ENCODE peak calls at places on chromosomes 5 and 9, in eight cellular contexts. One of them, this sample, is unnamed.

GRCh38 chr9:120474579-120475243 is 105.3 kb downstream of the CDK5RAP2 start:
- DNase-seq in dorsolateral prefrontal cortex: no peak
- DNase-seq in WERI-Rb-1: no peak
- DNase-seq in Peyer's patch: no peak
- DNase-seq in esophagus muscularis mucosa: peak; percentile 24
- DNase-seq in colonic mucosa: no peak
- DNase-seq in tibial nerve: no peak
- DNase-seq in brain microvascular endothelial cell: no peak
- DNase-seq in this sample: no peak

GRCh38 chr5:111954516-111955337 is 197.7 kb upstream of the NREP start:
- DNase-seq in tibial nerve: no peak
- DNase-seq in WERI-Rb-1: no peak
- DNase-seq in esophagus muscularis mucosa: no peak
- DNase-seq in dorsolateral prefrontal cortex: no peak
- DNase-seq in colonic mucosa: no peak
- DNase-seq in brain microvascular endothelial cell: peak; percentile 42
- DNase-seq in Peyer's patch: no peak
- DNase-seq in this sample: no peak

GRCh38 chr5:2746642-2747041 is 4.8 kb downstream of the IRX2 start:
- DNase-seq in dorsolateral prefrontal cortex: no peak
- DNase-seq in colonic mucosa: no peak
- DNase-seq in brain microvascular endothelial cell: no peak
- DNase-seq in esophagus muscularis mucosa: peak; percentile 53
- DNase-seq in Peyer's patch: no peak
- DNase-seq in tibial nerve: no peak
- DNase-seq in WERI-Rb-1: no peak
- DNase-seq in this sample: no peak

GRCh38 chr9:28166179-28166578 is 592.9 kb upstream of the C9orf72 start:
- DNase-seq in WERI-Rb-1: no peak
- DNase-seq in colonic mucosa: no peak
- DNase-seq in Peyer's patch: no peak
- DNase-seq in tibial nerve: no peak
- DNase-seq in esophagus muscularis mucosa: no peak
- DNase-seq in brain microvascular endothelial cell: peak; percentile 42
- DNase-seq in dorsolateral prefrontal cortex: no peak
- DNase-seq in this sample: no peak

GRCh38 chr5:136781464-136781863 is 416.1 kb upstream of the TRPC7 start:
- DNase-seq in tibial nerve: no peak
- DNase-seq in esophagus muscularis mucosa: no peak
- DNase-seq in WERI-Rb-1: no peak
- DNase-seq in brain microvascular endothelial cell: no peak
- DNase-seq in Peyer's patch: no peak
- DNase-seq in colonic mucosa: no peak
- DNase-seq in dorsolateral prefrontal cortex: no peak
- DNase-seq in this sample: peak; percentile 52

GRCh38 chr9:112535811-112536210 is 49.2 kb downstream of the KIAA1958 start:
- DNase-seq in brain microvascular endothelial cell: peak; percentile 62
- DNase-seq in colonic mucosa: no peak
- DNase-seq in Peyer's patch: no peak
- DNase-seq in dorsolateral prefrontal cortex: no peak
- DNase-seq in esophagus muscularis mucosa: no peak
- DNase-seq in tibial nerve: no peak
- DNase-seq in WERI-Rb-1: no peak
- DNase-seq in this sample: no peak

GRCh38 chr5:76475358-76475757 is 72.3 kb downstream of the IQGAP2 start:
- DNase-seq in tibial nerve: no peak
- DNase-seq in dorsolateral prefrontal cortex: no peak
- DNase-seq in WERI-Rb-1: no peak
- DNase-seq in esophagus muscularis mucosa: no peak
- DNase-seq in brain microvascular endothelial cell: no peak
- DNase-seq in Peyer's patch: no peak
- DNase-seq in colonic mucosa: peak; percentile 20
- DNase-seq in this sample: no peak

GRCh38 chr9:121326130-121326838 is 43.8 kb downstream of the STOM start:
- DNase-seq in dorsolateral prefrontal cortex: no peak
- DNase-seq in Peyer's patch: no peak
- DNase-seq in WERI-Rb-1: no peak
- DNase-seq in brain microvascular endothelial cell: peak; percentile 31
- DNase-seq in esophagus muscularis mucosa: peak; percentile 97
- DNase-seq in colonic mucosa: peak; percentile 62
- DNase-seq in tibial nerve: peak; percentile 87
- DNase-seq in this sample: peak; percentile 30

GRCh38 chr5:137921931-137922330 is 32.7 kb downstream of the PKD2L2 start:
- DNase-seq in colonic mucosa: no peak
- DNase-seq in esophagus muscularis mucosa: no peak
- DNase-seq in dorsolateral prefrontal cortex: no peak
- DNase-seq in tibial nerve: no peak
- DNase-seq in WERI-Rb-1: no peak
- DNase-seq in brain microvascular endothelial cell: peak; percentile 14
- DNase-seq in Peyer's patch: no peak
- DNase-seq in this sample: no peak

GRCh38 chr5:139037732-139038131 is 160.4 kb downstream of the SIL1 start:
- DNase-seq in dorsolateral prefrontal cortex: no peak
- DNase-seq in WERI-Rb-1: no peak
- DNase-seq in tibial nerve: no peak
- DNase-seq in brain microvascular endothelial cell: no peak
- DNase-seq in colonic mucosa: no peak
- DNase-seq in Peyer's patch: no peak
- DNase-seq in esophagus muscularis mucosa: peak; percentile 26
- DNase-seq in this sample: no peak

GRCh38 chr5:54541823-54542783 is 24.5 kb downstream of the SNX18 start:
- DNase-seq in tibial nerve: no peak
- DNase-seq in dorsolateral prefrontal cortex: no peak
- DNase-seq in colonic mucosa: no peak
- DNase-seq in WERI-Rb-1: no peak
- DNase-seq in brain microvascular endothelial cell: no peak
- DNase-seq in Peyer's patch: no peak
- DNase-seq in esophagus muscularis mucosa: peak; percentile 85
- DNase-seq in this sample: no peak

GRCh38 chr5:42595597-42595996 is 161.0 kb upstream of the CCDC152 start:
- DNase-seq in colonic mucosa: no peak
- DNase-seq in brain microvascular endothelial cell: no peak
- DNase-seq in WERI-Rb-1: peak; percentile 37
- DNase-seq in esophagus muscularis mucosa: no peak
- DNase-seq in tibial nerve: no peak
- DNase-seq in dorsolateral prefrontal cortex: no peak
- DNase-seq in Peyer's patch: no peak
- DNase-seq in this sample: no peak

GRCh38 chr5:154829589-154830218 is 20.7 kb downstream of the FAXDC2 start:
- DNase-seq in esophagus muscularis mucosa: no peak
- DNase-seq in brain microvascular endothelial cell: no peak
- DNase-seq in Peyer's patch: peak; percentile 57
- DNase-seq in colonic mucosa: peak; percentile 85
- DNase-seq in dorsolateral prefrontal cortex: no peak
- DNase-seq in tibial nerve: no peak
- DNase-seq in WERI-Rb-1: no peak
- DNase-seq in this sample: no peak

GRCh38 chr5:142926549-142926948 is 156.4 kb downstream of the ARHGAP26 start:
- DNase-seq in colonic mucosa: no peak
- DNase-seq in tibial nerve: no peak
- DNase-seq in WERI-Rb-1: no peak
- DNase-seq in brain microvascular endothelial cell: no peak
- DNase-seq in dorsolateral prefrontal cortex: no peak
- DNase-seq in Peyer's patch: no peak
- DNase-seq in esophagus muscularis mucosa: no peak
- DNase-seq in this sample: no peak

GRCh38 chr9:136545065-136545965 is 533 bp downstream of the NOTCH1 start:
- DNase-seq in colonic mucosa: no peak
- DNase-seq in WERI-Rb-1: no peak
- DNase-seq in esophagus muscularis mucosa: no peak
- DNase-seq in tibial nerve: no peak
- DNase-seq in brain microvascular endothelial cell: no peak
- DNase-seq in dorsolateral prefrontal cortex: peak; percentile 43
- DNase-seq in Peyer's patch: peak; percentile 71
- DNase-seq in this sample: no peak

GRCh38 chr5:35618297-35618636 is 604 bp downstream of the SPEF2 start:
- DNase-seq in dorsolateral prefrontal cortex: no peak
- DNase-seq in Peyer's patch: no peak
- DNase-seq in colonic mucosa: no peak
- DNase-seq in brain microvascular endothelial cell: no peak
- DNase-seq in WERI-Rb-1: no peak
- DNase-seq in esophagus muscularis mucosa: no peak
- DNase-seq in tibial nerve: no peak
- DNase-seq in this sample: no peak

GRCh38 chr9:22580788-22581187 is 134.2 kb downstream of the DMRTA1 start:
- DNase-seq in WERI-Rb-1: no peak
- DNase-seq in brain microvascular endothelial cell: no peak
- DNase-seq in Peyer's patch: no peak
- DNase-seq in colonic mucosa: no peak
- DNase-seq in dorsolateral prefrontal cortex: no peak
- DNase-seq in esophagus muscularis mucosa: no peak
- DNase-seq in tibial nerve: no peak
- DNase-seq in this sample: no peak

DNA sequence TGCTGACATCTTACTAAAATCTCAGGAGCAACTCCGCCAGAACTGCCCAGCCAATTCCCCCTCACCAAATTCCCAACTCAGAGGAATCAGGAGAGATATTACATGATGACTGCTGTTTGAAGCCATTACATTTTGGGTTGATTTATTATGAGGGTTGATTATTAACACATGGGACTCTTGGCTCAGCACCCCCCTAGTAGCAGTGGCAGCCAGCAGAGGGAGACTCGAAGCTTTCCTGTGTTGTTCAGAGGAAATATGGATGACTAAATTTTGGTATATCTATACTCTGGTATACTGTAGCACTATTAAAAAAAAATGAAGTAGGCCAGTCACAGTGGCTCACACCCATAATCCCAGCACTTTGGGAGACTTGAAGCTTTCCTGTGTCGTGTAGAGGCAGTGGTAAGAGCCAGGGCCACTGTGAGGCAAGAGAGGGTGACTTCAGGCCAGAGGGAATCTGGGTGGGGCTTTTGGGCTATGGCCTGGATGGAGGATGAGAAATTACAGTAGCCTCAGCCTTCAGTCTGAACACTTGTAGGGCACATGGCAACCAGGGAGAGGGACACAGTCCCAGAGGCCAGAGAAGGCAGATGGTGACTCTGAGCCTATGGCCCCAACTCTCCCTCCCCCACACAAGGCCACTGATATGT is 111.4 kb downstream of the LHX2 start:
- DNase-seq in brain microvascular endothelial cell: no peak
- DNase-seq in WERI-Rb-1: peak; percentile 34
- DNase-seq in dorsolateral prefrontal cortex: no peak
- DNase-seq in tibial nerve: no peak
- DNase-seq in esophagus muscularis mucosa: no peak
- DNase-seq in Peyer's patch: no peak
- DNase-seq in colonic mucosa: no peak
- DNase-seq in this sample: peak; percentile 23
- TF ChIP-seq CTCF in brain microvascular endothelial cell: peak; percentile 71
- TF ChIP-seq CTCF in WERI-Rb-1: peak; percentile 43
- TF ChIP-seq CTCF in dorsolateral prefrontal cortex: no peak
- TF ChIP-seq CTCF in tibial nerve: no peak
- TF ChIP-seq CTCF in esophagus muscularis mucosa: no peak
- TF ChIP-seq CTCF in Peyer's patch: no peak
- TF ChIP-seq CTCF in colonic mucosa: no peak
- TF ChIP-seq CTCF in this sample: peak; percentile 68

GRCh38 chr9:73133921-73134407 is 17.7 kb upstream of the ANXA1 start:
- DNase-seq in tibial nerve: no peak
- DNase-seq in Peyer's patch: no peak
- DNase-seq in brain microvascular endothelial cell: no peak
- DNase-seq in esophagus muscularis mucosa: no peak
- DNase-seq in dorsolateral prefrontal cortex: no peak
- DNase-seq in colonic mucosa: no peak
- DNase-seq in WERI-Rb-1: no peak
- DNase-seq in this sample: no peak
- H3K4me3 ChIP-seq in tibial nerve: no peak overlapping the region
- H3K4me3 ChIP-seq in Peyer's patch: no peak overlapping the region
- H3K4me3 ChIP-seq in brain microvascular endothelial cell: no peak overlapping the region
- H3K4me3 ChIP-seq in esophagus muscularis mucosa: no peak overlapping the region
- H3K4me3 ChIP-seq in dorsolateral prefrontal cortex: no peak overlapping the region
- H3K4me3 ChIP-seq in colonic mucosa: no peak overlapping the region
- H3K4me3 ChIP-seq in WERI-Rb-1: no peak overlapping the region
- H3K4me3 ChIP-seq in this sample: no peak overlapping the region

GRCh38 chr5:67235399-67236110 is 39.0 kb upstream of the CD180 start:
- DNase-seq in esophagus muscularis mucosa: no peak
- DNase-seq in colonic mucosa: no peak
- DNase-seq in brain microvascular endothelial cell: no peak
- DNase-seq in WERI-Rb-1: no peak
- DNase-seq in Peyer's patch: no peak
- DNase-seq in tibial nerve: no peak
- DNase-seq in dorsolateral prefrontal cortex: no peak
- DNase-seq in this sample: no peak
- H3K27me3 ChIP-seq in esophagus muscularis mucosa: no peaks in the 10 kb centered on the region
- H3K27me3 ChIP-seq in colonic mucosa: no peaks in the 10 kb centered on the region
- H3K27me3 ChIP-seq in brain microvascular endothelial cell: no peaks in the 10 kb centered on the region
- H3K27me3 ChIP-seq in WERI-Rb-1: no peaks in the 10 kb centered on the region
- H3K27me3 ChIP-seq in Peyer's patch: no peaks in the 10 kb centered on the region
- H3K27me3 ChIP-seq in tibial nerve: no peaks in the 10 kb centered on the region
- H3K27me3 ChIP-seq in dorsolateral prefrontal cortex: no peaks in the 10 kb centered on the region
- H3K27me3 ChIP-seq in this sample: no peaks in the 10 kb centered on the region

GRCh38 chr5:171630670-171631065 is 154.9 kb upstream of the SMIM23 start:
- DNase-seq in brain microvascular endothelial cell: no peak
- DNase-seq in Peyer's patch: no peak
- DNase-seq in esophagus muscularis mucosa: no peak
- DNase-seq in WERI-Rb-1: no peak
- DNase-seq in dorsolateral prefrontal cortex: no peak
- DNase-seq in tibial nerve: no peak
- DNase-seq in colonic mucosa: no peak
- DNase-seq in this sample: no peak

GRCh38 chr5:171628344-171628743 is 157.3 kb upstream of the SMIM23 start:
- DNase-seq in WERI-Rb-1: no peak
- DNase-seq in Peyer's patch: no peak
- DNase-seq in tibial nerve: no peak
- DNase-seq in dorsolateral prefrontal cortex: no peak
- DNase-seq in esophagus muscularis mucosa: no peak
- DNase-seq in colonic mucosa: no peak
- DNase-seq in brain microvascular endothelial cell: no peak
- DNase-seq in this sample: no peak

GRCh38 chr5:171629221-171630005 is 156.2 kb upstream of the SMIM23 start:
- DNase-seq in dorsolateral prefrontal cortex: no peak
- DNase-seq in brain microvascular endothelial cell: peak; percentile 29
- DNase-seq in WERI-Rb-1: no peak
- DNase-seq in esophagus muscularis mucosa: no peak
- DNase-seq in Peyer's patch: no peak
- DNase-seq in colonic mucosa: no peak
- DNase-seq in tibial nerve: no peak
- DNase-seq in this sample: no peak

GRCh38 chr5:171627936-171628335 is 157.7 kb upstream of the SMIM23 start:
- DNase-seq in dorsolateral prefrontal cortex: no peak
- DNase-seq in brain microvascular endothelial cell: no peak
- DNase-seq in colonic mucosa: no peak
- DNase-seq in tibial nerve: no peak
- DNase-seq in WERI-Rb-1: no peak
- DNase-seq in Peyer's patch: no peak
- DNase-seq in esophagus muscularis mucosa: no peak
- DNase-seq in this sample: no peak

DNA sequence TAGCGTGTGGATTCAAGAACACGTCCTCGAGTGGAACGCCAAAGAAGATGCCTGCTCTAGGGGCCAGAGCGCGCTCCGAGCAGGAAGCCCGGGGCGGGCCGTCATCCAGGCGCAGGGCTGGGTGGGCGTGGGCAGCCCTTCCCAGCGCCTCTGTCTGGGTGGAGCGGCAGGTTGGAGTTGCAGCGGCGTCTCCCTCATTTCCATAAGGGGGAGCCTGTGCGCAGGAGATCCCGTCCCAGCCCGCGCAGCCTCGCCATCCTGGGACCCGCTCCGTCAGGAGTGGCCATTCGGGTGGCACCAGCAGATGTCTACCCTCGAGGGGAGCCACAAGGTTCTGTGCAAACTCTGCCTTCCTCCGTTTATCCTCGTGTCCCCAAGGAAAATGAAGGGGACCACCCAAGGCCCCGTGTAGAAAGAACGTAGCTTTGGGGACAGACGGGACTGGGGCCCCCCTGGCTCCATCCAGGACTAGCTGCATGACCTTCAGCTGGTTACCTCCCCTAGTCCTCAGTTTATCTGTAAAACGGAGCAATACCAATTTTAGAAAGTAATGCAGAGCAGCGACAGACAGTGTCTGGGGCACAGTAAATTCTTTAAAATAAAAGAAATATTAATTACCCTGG is 155.5 kb upstream of the SMIM23 start:
- DNase-seq in esophagus muscularis mucosa: no peak
- DNase-seq in colonic mucosa: peak; percentile 34
- DNase-seq in dorsolateral prefrontal cortex: peak; percentile 64
- DNase-seq in Peyer's patch: no peak
- DNase-seq in tibial nerve: peak; percentile 20
- DNase-seq in brain microvascular endothelial cell: peak; percentile 54
- DNase-seq in WERI-Rb-1: peak; percentile 76
- DNase-seq in this sample: no peak
- TF ChIP-seq CTCF in esophagus muscularis mucosa: peak; percentile 60
- TF ChIP-seq CTCF in colonic mucosa: peak; percentile 17
- TF ChIP-seq CTCF in dorsolateral prefrontal cortex: no peak
- TF ChIP-seq CTCF in Peyer's patch: no peak
- TF ChIP-seq CTCF in tibial nerve: peak; percentile 55
- TF ChIP-seq CTCF in brain microvascular endothelial cell: peak; percentile 83
- TF ChIP-seq CTCF in WERI-Rb-1: peak; percentile 70
- TF ChIP-seq CTCF in this sample: peak; percentile 72